ENCODE peak calls at places on chromosomes 11 and 22, in six cellular contexts. E, Y, H, G, W and F are unnamed samples.

GRCh38 chr11:558503-558902 is 2.0 kb downstream of the LMNTD2 start:
- DNase-seq in E (no peak), Y (no peak), H (no peak), G (no peak), W (no peak), F (no peak)

GRCh38 chr11:103997082-103997481 is 39.4 kb upstream of the DDI1 start:
- DNase-seq in E (peak), Y (no peak), H (no peak), G (no peak), W (no peak), F (no peak)

GRCh38 chr11:128342511-128343133 is 244.7 kb downstream of the ETS1 start:
- DNase-seq in E (peak), Y (no peak), H (peak), G (peak), W (peak), F (no peak)

GRCh38 chr11:2173150-2173693 is 1.6 kb upstream of the TH start:
- DNase-seq in E (no peak), Y (no peak), H (no peak), G (no peak), W (no peak), F (no peak)

GRCh38 chr11:93738647-93739081 is 2.6 kb downstream of the TAF1D start:
- DNase-seq in E (no peak), Y (no peak), H (no peak), G (no peak), W (no peak), F (no peak)

GRCh38 chr22:48647606-48648515 is 1179.8 kb downstream of the BRD1 start:
- DNase-seq in E (no peak), Y (no peak), H (no peak), G (no peak), W (no peak), F (no peak)

GRCh38 chr11:94130589-94131362 is 2.1 kb downstream of the PANX1 start:
- DNase-seq in E (no peak), Y (no peak), H (no peak), G (peak), W (no peak), F (no peak)

GRCh38 chr11:44051171-44051570 is 3.4 kb downstream of the ACCSL start:
- DNase-seq in E (no peak), Y (no peak), H (no peak), G (no peak), W (no peak), F (no peak)

GRCh38 chr11:75931124-75931523 is 116.1 kb downstream of the UVRAG start:
- DNase-seq in E (no peak), Y (no peak), H (no peak), G (peak), W (no peak), F (no peak)

GRCh38 chr11:84564180-84564866 is 1062.8 kb downstream of the DLG2 start:
- DNase-seq in E (no peak), Y (peak), H (peak), G (peak), W (peak), F (peak)

GRCh38 chr11:109306322-109306721 is 115.7 kb upstream of the C11orf87 start:
- DNase-seq in E (no peak), Y (no peak), H (no peak), G (peak), W (no peak), F (no peak)

GRCh38 chr22:46917702-46918101 is 155.3 kb downstream of the TBC1D22A start:
- DNase-seq in E (no peak), Y (no peak), H (no peak), G (no peak), W (no peak), F (no peak)

GRCh38 chr22:44825310-44826150 is 73.2 kb downstream of the ARHGAP8 start:
- DNase-seq in E (no peak), Y (no peak), H (no peak), G (no peak), W (no peak), F (peak)
- TF ChIP-seq SMC3 in E (no peak), Y (no peak), H (no peak), G (no peak), W (no peak), F (no peak)

DNA sequence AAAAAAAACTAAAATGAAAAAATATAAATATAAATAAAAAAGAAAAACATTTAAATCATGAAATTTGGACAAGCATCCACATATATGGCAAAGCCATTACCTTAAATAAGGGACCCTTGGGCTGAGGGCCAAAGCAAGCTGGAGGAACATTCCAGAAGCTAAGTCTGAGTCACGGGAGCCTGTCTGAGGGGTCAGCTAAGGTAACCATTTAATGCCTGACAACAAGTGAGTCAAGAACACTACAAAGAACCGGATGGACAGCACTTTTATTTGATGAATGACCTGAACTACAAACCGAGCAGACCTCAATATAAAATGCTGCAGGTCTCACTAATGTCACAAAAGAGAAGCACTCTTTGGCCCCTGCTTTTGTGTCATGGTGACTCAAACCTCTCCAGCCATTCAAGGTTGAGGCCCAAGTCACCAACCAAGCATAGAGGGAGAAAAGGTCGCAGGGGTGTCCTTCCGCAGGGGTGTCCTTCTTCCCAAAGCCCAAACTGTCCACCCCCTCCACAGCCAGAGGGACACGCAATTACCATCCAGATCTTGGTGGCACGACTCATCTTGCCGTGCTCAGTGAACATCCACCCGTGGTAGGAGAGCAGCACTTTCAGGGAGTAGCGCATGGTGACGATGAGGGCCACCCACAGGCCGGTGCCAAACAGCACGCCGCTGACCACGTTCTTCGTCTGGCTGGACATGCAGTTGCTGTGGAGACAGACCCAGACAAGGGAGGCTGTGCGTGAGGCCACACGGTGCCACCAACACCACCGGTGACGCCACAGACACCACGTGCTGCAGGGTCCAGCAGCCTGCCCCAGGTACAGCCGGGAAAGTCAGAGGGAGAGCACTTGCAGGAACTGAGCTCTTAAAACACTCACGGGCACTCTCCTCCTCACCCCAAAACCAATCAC is 34.5 kb downstream of the CPT1A start:
- DNase-seq in E (no peak), Y (no peak), H (no peak), G (peak), W (no peak), F (no peak)
- TF ChIP-seq SMC3 in E (no peak), Y (no peak), H (no peak), G (no peak), W (no peak), F (no peak)

DNA sequence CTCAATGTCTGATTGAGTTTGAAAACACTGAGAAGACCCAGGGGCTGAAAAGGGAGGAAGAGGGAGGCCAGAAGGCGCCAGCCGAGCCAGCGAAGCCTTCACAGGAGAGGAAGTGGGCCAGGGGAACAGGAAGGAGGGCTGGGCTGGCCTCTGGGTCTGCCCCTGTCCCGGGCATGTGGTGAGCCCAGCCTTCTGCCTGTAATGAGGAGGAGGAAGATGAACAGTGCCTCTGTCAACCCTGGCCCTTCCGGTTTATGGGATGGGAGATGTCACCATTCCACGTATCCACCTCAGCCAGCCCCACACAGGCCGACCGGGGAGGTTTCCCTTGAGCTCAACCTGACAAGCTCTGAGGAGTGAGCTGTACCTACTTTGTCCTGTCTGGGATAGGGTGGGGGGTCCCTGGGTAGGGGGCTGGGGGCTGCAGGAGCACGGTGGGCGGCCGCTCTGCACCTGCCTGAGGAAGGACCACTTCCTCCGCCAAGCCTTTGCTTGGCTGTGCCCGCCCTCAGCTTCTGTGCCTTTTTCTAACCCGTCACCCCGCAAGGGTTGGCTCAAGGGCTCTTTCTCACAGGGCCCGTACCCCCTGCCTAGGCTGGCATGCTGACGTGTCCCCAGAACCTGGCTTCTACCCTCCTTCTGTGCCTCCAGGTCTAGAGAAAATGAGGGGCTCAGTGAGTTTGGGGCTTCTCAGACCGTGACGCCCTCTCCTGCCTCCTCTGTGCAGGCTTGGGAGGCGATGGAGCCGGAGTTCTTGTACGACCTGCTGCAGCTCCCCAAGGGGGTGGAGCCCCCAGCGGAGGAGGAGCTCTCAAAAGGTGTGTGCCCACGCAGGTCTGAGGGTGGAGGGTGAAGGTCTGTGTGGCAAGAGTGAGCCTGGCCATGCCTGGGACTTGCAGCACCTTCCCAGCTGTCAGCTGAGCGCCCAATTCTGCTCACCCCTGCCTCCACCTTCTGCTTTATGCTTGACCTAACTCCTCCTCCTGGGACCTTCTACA is 2.2 kb downstream of the PARVG start:
- DNase-seq in E (no peak), Y (no peak), H (no peak), G (no peak), W (no peak), F (no peak)
- TF ChIP-seq SMC3 in E (no peak), Y (no peak), H (no peak), G (no peak), W (no peak), F (no peak)

DNA sequence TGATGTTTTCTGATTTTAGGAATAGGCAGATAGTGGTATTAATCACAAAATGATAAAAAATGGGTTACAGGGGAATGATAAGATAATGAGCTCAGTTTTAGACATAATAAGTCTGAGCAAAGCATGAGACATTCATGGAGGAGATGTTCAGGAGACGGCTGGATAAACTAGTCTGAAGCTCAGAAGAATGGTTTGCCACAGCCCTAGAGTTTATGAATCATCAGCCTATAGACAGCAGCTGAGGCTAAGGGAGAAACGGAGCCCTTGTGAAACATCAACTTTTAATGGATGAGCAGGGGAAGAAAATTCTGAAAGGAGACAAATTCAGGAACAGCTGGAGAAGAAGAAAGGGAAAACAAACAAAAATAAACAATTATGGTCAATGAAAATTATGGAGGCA is 87.2 kb downstream of the RELT start:
- DNase-seq in E (no peak), Y (no peak), H (no peak), G (peak), W (no peak), F (no peak)
- TF ChIP-seq SMC3 in E (no peak), Y (no peak), H (no peak), G (no peak), W (no peak), F (no peak)